ENCODE peak calls at places on chromosomes 3 and 15, in ten cellular contexts. E, M, Y, Q, L, R, B, Z, A and U are unnamed samples.

GRCh38 chr3:108035751-108036150 is 55.1 kb downstream of the CD47 start:
- DNase-seq in E (no peak), M (no peak), Y (no peak), Q (no peak), L (no peak), R (peak), B (no peak), Z (no peak), A (no peak), U (no peak)

GRCh38 chr15:58517682-58518525 is 86.1 kb downstream of the LIPC start:
- DNase-seq in E (no peak), M (no peak), Y (no peak), Q (no peak), L (no peak), R (no peak), B (no peak), Z (no peak), A (no peak), U (peak)

GRCh38 chr3:57230006-57230405 is 2.5 kb downstream of the APPL1 start:
- DNase-seq in E (no peak), M (no peak), Y (no peak), Q (peak), L (no peak), R (no peak), B (no peak), Z (no peak), A (no peak), U (no peak)

GRCh38 chr15:74370471-74370870 is 3.0 kb upstream of the CYP11A1 start:
- DNase-seq in E (no peak), M (no peak), Y (no peak), Q (no peak), L (no peak), R (no peak), B (no peak), Z (no peak), A (no peak), U (no peak)

GRCh38 chr15:71149645-71150557 is 34.6 kb downstream of the THSD4 start:
- DNase-seq in E (no peak), M (no peak), Y (no peak), Q (no peak), L (no peak), R (no peak), B (peak), Z (no peak), A (no peak), U (no peak)

GRCh38 chr3:141065258-141065657 is 14.1 kb downstream of the SPSB4 start:
- DNase-seq in E (no peak), M (no peak), Y (no peak), Q (no peak), L (no peak), R (no peak), B (no peak), Z (no peak), A (no peak), U (no peak)

GRCh38 chr3:115092220-115092791 is 54.8 kb downstream of the ZBTB20 start:
- DNase-seq in E (peak), M (peak), Y (peak), Q (peak), L (peak), R (peak), B (peak), Z (peak), A (peak), U (peak)

GRCh38 chr3:179528786-179529185 is 33.9 kb upstream of the ACTL6A start:
- DNase-seq in E (no peak), M (no peak), Y (no peak), Q (no peak), L (no peak), R (no peak), B (no peak), Z (no peak), A (no peak), U (no peak)

GRCh38 chr3:81910244-81910852 is 148.9 kb upstream of the GBE1 start:
- DNase-seq in E (peak), M (no peak), Y (peak), Q (peak), L (no peak), R (peak), B (peak), Z (no peak), A (peak), U (peak)

GRCh38 chr3:186025161-186025560 is 83.7 kb downstream of the ETV5 start:
- DNase-seq in E (no peak), M (no peak), Y (no peak), Q (no peak), L (no peak), R (no peak), B (no peak), Z (no peak), A (no peak), U (no peak)

GRCh38 chr15:31344266-31344665 is 17.6 kb downstream of the KLF13 start:
- DNase-seq in E (no peak), M (no peak), Y (no peak), Q (no peak), L (no peak), R (no peak), B (no peak), Z (no peak), A (no peak), U (no peak)